ENCODE peak calls at places on chromosomes 5 and 9, in seven cellular contexts. V is small intestine, E is Right ventricle myocardium superior, H is T-helper 2 cell, A is neural progenitor cell, Q is pancreas, G is D721Med. I is an unnamed sample.

GRCh38 chr5:41009228-41009627 is 61.9 kb downstream of the MROH2B start:
- DNase-seq in V (no peak), E (no peak), H (no peak), A (no peak), Q (no peak), G (no peak), I (no peak)

GRCh38 chr5:119080975-119081374 is 10.1 kb downstream of the DMXL1 start:
- DNase-seq in V (no peak), E (no peak), H (no peak), A (no peak), Q (no peak), G (no peak), I (no peak)

GRCh38 chr9:127954831-127955293 is 17.2 kb upstream of the DPM2 start:
- DNase-seq in V (no peak), E (no peak), H (no peak), A (no peak), Q (no peak), G (no peak), I (no peak)

GRCh38 chr5:15904894-15905805 is 274.4 kb downstream of the MARCHF11 start:
- DNase-seq in V (no peak), E (no peak), H (no peak), A (no peak), Q (no peak), G (no peak), I (no peak)

GRCh38 chr9:109935406-109936087 is 155.5 kb downstream of the PALM2AKAP2 start:
- DNase-seq in V (no peak), E (no peak), H (no peak), A (no peak), Q (no peak), G (no peak), I (no peak)

GRCh38 chr9:5364294-5364990 is 24.8 kb upstream of the RLN1 start:
- DNase-seq in V (no peak), E (no peak), H (no peak), A (no peak), Q (no peak), G (no peak), I (no peak)

GRCh38 chr5:69230181-69230580 is 4.5 kb upstream of the CDK7 start:
- DNase-seq in V (no peak), E (no peak), H (no peak), A (no peak), Q (peak), G (no peak), I (no peak)

GRCh38 chr5:154476343-154477213 is 1.4 kb downstream of the HAND1 start:
- DNase-seq in V (no peak), E (no peak), H (no peak), A (peak), Q (no peak), G (no peak), I (no peak)

GRCh38 chr5:133244242-133244641 is 192.4 kb downstream of the HSPA4 start:
- DNase-seq in V (no peak), E (no peak), H (no peak), A (no peak), Q (no peak), G (no peak), I (no peak)

GRCh38 chr9:113933188-113933587 is 57.1 kb downstream of the ZNF618 start:
- DNase-seq in V (no peak), E (no peak), H (no peak), A (no peak), Q (no peak), G (no peak), I (no peak)

I was measured in activated CD4-positive, CD25-positive, alpha-beta regulatory T cell.